ENCODE peak calls at places on chromosomes 12 and 14, in five cellular contexts. Y is CD8-positive, alpha-beta memory T cell; C is cortex of kidney; M is EL; K is stimulated activated CD8-positive, alpha-beta memory T cell treated with anti-CD3 and anti-CD28 coated beads, Interleukin-2, amount 100 ng/mL, for 1 hour. Q is an unnamed sample.
A peak's percentile ranks its signal among the peaks of the same experiment; 100 is the strongest.

GRCh38 chr14:31950760-31951637 is 126.1 kb upstream of the ARHGAP5 start:
- DNase-seq in C (no peak), M (peak; percentile 34), K (no peak), Y (no peak), Q (no peak)

GRCh38 chr12:99706736-99707473 is 59.4 kb downstream of the GARIN6 start:
- DNase-seq in Y (no peak), C (no peak), M (no peak), K (no peak), Q (no peak)

GRCh38 chr12:74043343-74043742 is 494.3 kb upstream of the ATXN7L3B start:
- DNase-seq in K (no peak), M (peak; percentile 12), Y (no peak), C (no peak), Q (no peak)

GRCh38 chr12:89162704-89163261 is 189.5 kb downstream of the DUSP6 start:
- DNase-seq in M (peak; percentile 98), K (no peak), Y (no peak), C (no peak), Q (peak; percentile 18)

GRCh38 chr14:20935303-20935984 is 19.8 kb upstream of the RNASE2 start:
- DNase-seq in M (no peak), K (no peak), C (no peak), Y (no peak), Q (no peak)

GRCh38 chr12:10457760-10458159 is 4.6 kb upstream of the KLRC1 start:
- DNase-seq in C (no peak), K (no peak), Y (no peak), M (no peak), Q (no peak)

GRCh38 chr12:81300454-81300853 is 222.6 kb downstream of the ACSS3 start:
- DNase-seq in Y (no peak), C (no peak), K (no peak), M (no peak), Q (no peak)

GRCh38 chr12:85698937-85699336 is 137.3 kb downstream of the RASSF9 start:
- DNase-seq in M (no peak), C (no peak), K (no peak), Y (no peak), Q (no peak)

GRCh38 chr14:104287301-104288009 is 149.1 kb downstream of the KIF26A start:
- DNase-seq in C (no peak), Y (no peak), K (no peak), M (no peak), Q (no peak)

GRCh38 chr14:34018564-34019244 is 67.8 kb upstream of the EGLN3 start:
- DNase-seq in C (no peak), K (no peak), Y (no peak), M (no peak), Q (no peak)

GRCh38 chr14:69719501-69719951 is 47.4 kb upstream of the SRSF5 start:
- DNase-seq in C (no peak), K (no peak), M (peak; percentile 78), Y (no peak), Q (peak; percentile 22)